ENCODE peak calls at places on chromosome 2, in six cellular contexts. A is fibroblast of mammary gland, E is AG09309, S is BE2C, U is stomach, T is cardiac muscle cell. Q is an unnamed sample.

GRCh38 chr2:230842473-230842872 is 22.3 kb upstream of the ITM2C start:
- DNase-seq in S (no peak), U (no peak), E (no peak), T (no peak), A (peak; percentile 14), Q (no peak)

GRCh38 chr2:221350621-221351020 is 221.5 kb downstream of the EPHA4 start:
- DNase-seq in E (no peak), T (no peak), U (no peak), A (peak; percentile 30), S (no peak), Q (no peak)

GRCh38 chr2:3823748-3824147 is 120.4 kb downstream of the DCDC2C start:
- DNase-seq in A (peak; percentile 79), T (no peak), U (no peak), S (no peak), E (no peak), Q (no peak)

GRCh38 chr2:136225950-136226835 is 108.2 kb upstream of the CXCR4 start:
- DNase-seq in T (peak; percentile 32), A (no peak), S (no peak), E (no peak), U (no peak), Q (no peak)

GRCh38 chr2:213246665-213247281 is 37.5 kb upstream of the SPAG16 start:
- DNase-seq in S (peak; percentile 68), U (peak; percentile 41), T (peak; percentile 70), E (no peak), A (peak; percentile 69), Q (no peak)

GRCh38 chr2:170949415-170949814 is 20.4 kb downstream of the GORASP2 start:
- DNase-seq in U (no peak), E (no peak), S (no peak), T (no peak), A (no peak), Q (no peak)

GRCh38 chr2:232563580-232563979 is 13.1 kb downstream of the EIF4E2 start:
- DNase-seq in T (no peak), U (no peak), S (no peak), A (peak; percentile 10), E (no peak), Q (no peak)

GRCh38 chr2:215772634-215773563 is 240.5 kb downstream of the MREG start:
- DNase-seq in E (no peak), A (no peak), T (no peak), S (no peak), U (no peak), Q (no peak)

GRCh38 chr2:45851111-45851510 is 199.6 kb downstream of the PRKCE start:
- DNase-seq in A (no peak), S (no peak), U (no peak), T (no peak), E (no peak), Q (no peak)

GRCh38 chr2:172375247-172375646 is 52.1 kb upstream of the ITGA6 start:
- DNase-seq in A (peak; percentile 2), S (no peak), U (no peak), T (no peak), E (no peak), Q (no peak)

GRCh38 chr2:215903208-215903607 is 110.1 kb downstream of the MREG start:
- DNase-seq in S (no peak), U (no peak), E (no peak), A (peak; percentile 70), T (no peak), Q (no peak)

GRCh38 chr2:234676109-234676858 is 179.4 kb upstream of the ARL4C start:
- DNase-seq in A (no peak), S (no peak), E (no peak), U (no peak), T (no peak), Q (no peak)

GRCh38 chr2:162092656-162093556 is 18.9 kb upstream of the DPP4 start:
- DNase-seq in T (no peak), S (no peak), U (no peak), A (peak; percentile 99), E (peak; percentile 95), Q (no peak)

GRCh38 chr2:39549718-39550464 is 112.8 kb upstream of the MAP4K3 start:
- DNase-seq in A (no peak), E (no peak), T (no peak), S (no peak), U (no peak), Q (no peak)

GRCh38 chr2:16568998-16569397 is 96.6 kb downstream of the CYRIA start:
- DNase-seq in T (peak; percentile 83), A (no peak), E (no peak), U (no peak), S (no peak), Q (no peak)
- TF ChIP-seq CTCF in T (no peak), A (no peak), E (no peak), U (no peak), S (no peak), Q (no peak)

DNA sequence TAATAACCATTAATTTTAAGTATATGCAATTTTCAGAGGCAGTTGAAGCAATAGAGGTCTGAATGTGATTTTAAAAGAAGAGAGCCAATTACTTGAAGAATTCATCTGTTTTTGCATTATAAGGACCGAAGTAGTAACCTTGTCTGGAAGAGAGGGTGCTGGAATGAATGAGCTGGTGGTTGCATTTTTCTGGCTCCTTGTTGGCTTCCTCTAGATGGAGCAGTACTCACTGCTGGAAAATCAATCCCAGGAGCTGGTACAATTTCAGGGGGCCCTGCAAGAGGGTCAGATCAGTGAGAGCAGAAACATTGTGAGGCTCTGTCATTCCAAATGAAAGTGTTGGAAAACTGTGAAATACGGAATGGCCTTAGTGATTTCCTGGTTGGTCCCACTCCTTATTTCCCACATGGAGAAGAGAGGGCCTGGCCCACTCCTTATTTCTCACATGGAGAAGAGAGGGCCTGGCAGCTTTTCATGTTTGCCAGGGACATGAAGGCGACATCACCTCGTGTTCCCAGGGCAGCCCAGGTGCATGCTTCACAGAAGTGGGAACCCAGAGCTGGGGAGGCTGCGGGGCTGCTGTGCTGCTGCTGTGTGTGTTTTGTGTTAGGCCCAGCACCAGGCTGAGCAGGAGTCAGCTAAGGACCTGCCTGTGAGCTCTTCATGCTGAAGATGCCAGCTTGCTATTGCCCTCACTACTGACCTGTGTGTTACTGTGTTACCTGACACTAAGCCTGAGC is 197.4 kb downstream of the SNTG2 start:
- DNase-seq in U (no peak), S (no peak), T (no peak), E (no peak), A (no peak), Q (no peak)
- TF ChIP-seq CTCF in U (no peak), S (no peak), T (no peak), E (peak; percentile 9), A (no peak), Q (no peak)

DNA sequence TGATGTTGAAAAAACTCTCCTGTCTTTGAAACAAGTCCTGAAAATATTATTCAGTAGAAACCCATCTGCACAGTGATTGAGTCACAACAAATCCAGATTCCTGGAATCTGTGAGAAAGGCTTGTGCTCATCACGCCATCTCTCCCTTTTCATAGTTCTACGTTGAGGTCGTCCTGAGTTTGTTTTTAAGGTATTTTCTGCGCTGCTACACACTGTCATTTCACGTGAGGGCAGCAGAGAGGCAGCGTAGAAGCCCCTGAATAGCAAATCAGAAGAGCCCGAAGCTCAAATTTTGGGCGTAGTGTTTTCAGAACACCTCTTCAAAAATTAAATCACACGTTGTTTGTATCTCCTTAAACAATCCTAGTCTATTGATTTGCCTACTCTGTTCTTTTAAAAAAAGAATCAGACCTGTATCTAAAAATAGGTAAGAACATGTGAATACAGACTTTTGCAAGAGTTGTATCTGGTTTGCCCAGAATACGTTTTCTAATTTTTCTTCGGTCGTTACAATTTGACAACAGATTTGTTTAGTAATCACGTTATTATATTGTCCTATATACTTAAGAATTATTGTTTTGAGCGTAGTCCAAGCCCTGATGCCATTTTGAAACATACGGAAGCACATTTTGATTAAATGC is 61.6 kb upstream of the SLC38A11 start:
- DNase-seq in A (peak; percentile 59), U (no peak), T (peak; percentile 65), E (peak; percentile 50), S (peak; percentile 33), Q (no peak)
- TF ChIP-seq CTCF in A (peak; percentile 69), U (no peak), T (peak; percentile 75), E (peak; percentile 73), S (peak; percentile 78), Q (peak; percentile 87)

GRCh38 chr2:85266424-85267041 is 61.3 kb downstream of the TGOLN2 start:
- DNase-seq in E (no peak), S (peak; percentile 66), U (peak; percentile 86), T (peak; percentile 61), A (peak; percentile 74), Q (peak; percentile 79)
- TF ChIP-seq CTCF in E (peak; percentile 86), S (peak; percentile 81), U (no peak), T (peak; percentile 92), A (peak; percentile 90), Q (peak; percentile 90)

GRCh38 chr2:27291865-27292264 is 9.6 kb downstream of the TRIM54 start:
- DNase-seq in T (peak; percentile 51), E (no peak), A (no peak), S (no peak), U (no peak), Q (no peak)
- TF ChIP-seq CTCF in T (no peak), E (no peak), A (peak; percentile 2), S (peak; percentile 25), U (no peak), Q (peak; percentile 18)

GRCh38 chr2:31265234-31265633 is 31.3 kb downstream of the EHD3 start:
- DNase-seq in S (no peak), E (no peak), U (no peak), T (no peak), A (no peak), Q (no peak)

GRCh38 chr2:31267437-31268120 is 33.6 kb downstream of the EHD3 start:
- DNase-seq in A (no peak), E (no peak), U (no peak), S (no peak), T (no peak), Q (no peak)

GRCh38 chr2:31266804-31267203 is 32.9 kb downstream of the EHD3 start:
- DNase-seq in A (no peak), T (no peak), S (no peak), E (no peak), U (no peak), Q (no peak)

GRCh38 chr2:31260870-31261269 is 26.9 kb downstream of the EHD3 start:
- DNase-seq in U (no peak), E (no peak), S (no peak), T (no peak), A (no peak), Q (no peak)

GRCh38 chr2:31263636-31264190 is 29.8 kb downstream of the EHD3 start:
- DNase-seq in E (no peak), A (no peak), U (no peak), T (no peak), S (no peak), Q (no peak)
- TF ChIP-seq CTCF in E (no peak), A (no peak), U (no peak), T (no peak), S (no peak), Q (peak; percentile 7)